ENCODE peak calls at places on chromosomes 11 and 22, in ten cellular contexts. O, V, N, H, Q, P, L, Y, D and J are unnamed samples.

GRCh38 chr11:44567876-44568256 is 2.4 kb downstream of the CD82 start:
- DNase-seq in N (no peak), H (no peak), L (no peak), P (no peak), O (no peak), V (no peak), Q (no peak), D (no peak), Y (no peak), J (no peak)

GRCh38 chr11:72103754-72104167 is 664 bp upstream of the LAMTOR1 start:
- DNase-seq in D (no peak), N (no peak), V (no peak), L (no peak), Y (no peak), O (no peak), P (no peak), H (no peak), Q (no peak), J (no peak)

GRCh38 chr11:93570759-93571413 is 27.7 kb upstream of the SMCO4 start:
- DNase-seq in V (peak), O (peak), Y (peak), D (peak), H (peak), L (peak), Q (no peak), P (peak), N (no peak), J (no peak)

GRCh38 chr11:16347928-16348685 is 8.2 kb downstream of the SOX6 start:
- DNase-seq in V (peak), Q (no peak), Y (no peak), O (peak), H (no peak), P (no peak), N (no peak), L (no peak), D (no peak), J (no peak)

GRCh38 chr11:48154162-48154561 is 62.4 kb upstream of the OR4B1 start:
- DNase-seq in L (no peak), D (no peak), H (peak), Y (no peak), P (peak), N (no peak), Q (no peak), O (peak), V (peak), J (no peak)

GRCh38 chr11:45105233-45105992 is 41.0 kb upstream of the PRDM11 start:
- DNase-seq in V (peak), Y (peak), D (peak), L (peak), P (peak), N (peak), H (peak), Q (peak), O (peak), J (peak)

GRCh38 chr11:110076388-110076965 is 16.7 kb upstream of the ZC3H12C start:
- DNase-seq in L (no peak), Y (no peak), N (no peak), H (peak), O (peak), V (peak), P (no peak), D (no peak), Q (no peak), J (peak)

GRCh38 chr11:72716291-72716690 is 35.9 kb downstream of the ARAP1 start:
- DNase-seq in H (no peak), O (no peak), Y (no peak), V (no peak), N (no peak), D (no peak), P (peak), Q (no peak), L (no peak), J (no peak)

GRCh38 chr11:75471134-75471943 is 38.3 kb upstream of the KLHL35 start:
- DNase-seq in N (no peak), P (no peak), D (no peak), O (no peak), Q (no peak), Y (no peak), H (no peak), L (no peak), V (no peak), J (peak)

GRCh38 chr11:109864834-109865557 is 228.2 kb upstream of the ZC3H12C start:
- DNase-seq in V (peak), H (peak), P (peak), D (no peak), L (no peak), Q (no peak), O (peak), Y (no peak), N (no peak), J (no peak)

GRCh38 chr22:35615156-35615555 is 2.0 kb downstream of the MB start:
- DNase-seq in Y (no peak), V (peak), N (no peak), O (peak), D (no peak), Q (no peak), P (no peak), L (no peak), H (peak), J (no peak)

GRCh38 chr22:19974935-19975706 is 33.5 kb upstream of the TXNRD2 start:
- DNase-seq in Y (no peak), V (peak), O (no peak), Q (no peak), P (peak), L (no peak), N (no peak), H (no peak), D (no peak), J (no peak)

DNA sequence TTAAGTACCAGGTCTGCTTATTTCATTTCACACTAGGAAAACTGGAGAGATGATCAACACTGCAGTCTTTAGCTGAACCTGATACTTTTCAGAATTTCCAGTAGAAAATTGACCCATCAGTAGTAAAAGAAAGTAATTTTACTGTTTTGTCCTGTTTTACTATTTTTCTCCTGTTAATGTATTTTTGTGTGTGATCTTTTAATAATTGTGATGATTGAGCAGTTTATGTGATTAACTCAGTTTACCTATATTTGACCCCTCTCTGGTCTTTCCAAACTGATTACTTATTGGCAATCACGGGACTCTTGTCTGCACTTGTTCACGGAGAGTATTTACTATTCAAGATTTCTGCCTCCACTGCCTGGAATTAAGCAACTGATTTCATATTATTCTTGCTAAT is 546 bp upstream of the CYP2R1 start:
- DNase-seq in V (no peak), Y (no peak), Q (no peak), L (no peak), H (no peak), D (no peak), O (no peak), N (no peak), P (no peak), J (no peak)
- H3K4me3 ChIP-seq in V (peak), Y (no peak), Q (peak), L (peak), H (peak), D (peak), O (peak), N (peak), P (peak), J (peak)

GRCh38 chr11:13775471-13775870 is 107.0 kb downstream of the FAR1 start:
- DNase-seq in H (no peak), V (no peak), D (no peak), L (no peak), Y (no peak), O (no peak), P (no peak), Q (no peak), N (no peak), J (peak)

GRCh38 chr11:13772223-13773046 is 104.0 kb downstream of the FAR1 start:
- DNase-seq in L (no peak), Q (no peak), O (peak), N (peak), V (peak), H (peak), P (peak), D (peak), Y (peak), J (no peak)

GRCh38 chr11:13777341-13777985 is 109.0 kb downstream of the FAR1 start:
- DNase-seq in H (no peak), V (no peak), L (no peak), P (no peak), O (no peak), N (no peak), Q (no peak), D (no peak), Y (no peak), J (no peak)

GRCh38 chr11:13778345-13778744 is 109.9 kb downstream of the FAR1 start:
- DNase-seq in H (no peak), D (no peak), Q (no peak), O (no peak), Y (no peak), L (no peak), V (no peak), N (no peak), P (no peak), J (no peak)

GRCh38 chr11:13776134-13776815 is 107.8 kb downstream of the FAR1 start:
- DNase-seq in H (no peak), N (peak), V (peak), Y (no peak), P (no peak), O (no peak), L (no peak), D (no peak), Q (no peak), J (no peak)
- TF ChIP-seq CTCF in H (no peak), N (peak), V (peak), Y (no peak), P (peak), O (peak), L (no peak), D (peak), Q (no peak), J (no peak)

GRCh38 chr11:62688481-62688880 is 849 bp downstream of the LRRN4CL start:
- DNase-seq in P (no peak), V (no peak), Y (no peak), Q (no peak), L (no peak), H (peak), D (no peak), O (peak), N (no peak), J (no peak)

GRCh38 chr11:62689421-62690183 is at the start of gene LRRN4CL:
- DNase-seq in N (no peak), Q (peak), L (peak), V (peak), Y (peak), O (peak), P (peak), H (peak), D (no peak), J (no peak)

GRCh38 chr11:62682518-62682917 is 3.6 kb upstream of the UBXN1 start:
- DNase-seq in O (no peak), P (no peak), H (no peak), L (no peak), V (no peak), Y (no peak), N (no peak), Q (no peak), D (no peak), J (no peak)

GRCh38 chr11:62687508-62688396 is 1.6 kb downstream of the LRRN4CL start:
- DNase-seq in Y (no peak), D (no peak), L (no peak), H (no peak), Q (no peak), N (no peak), V (no peak), P (no peak), O (no peak), J (no peak)
- H3K4me3 ChIP-seq in Y (no peak), D (no peak), L (peak), H (peak), Q (peak), N (no peak), V (no peak), P (peak), O (peak), J (peak)

GRCh38 chr11:125275905-125276634 is 111.5 kb downstream of the PKNOX2 start:
- DNase-seq in P (peak), L (no peak), Q (no peak), V (no peak), D (no peak), N (no peak), Y (no peak), O (no peak), H (no peak), J (no peak)
- TF ChIP-seq CTCF in P (no peak), L (no peak), Q (no peak), V (no peak), D (no peak), N (no peak), Y (no peak), O (no peak), H (no peak), J (no peak)